ENCODE peak calls at places on chromosome 19, in nine cellular contexts. G is fibroblast of mammary gland; N is OCI-M1; H is kidney epithelial cell; W is NCI-H1105 treated with DMSO at 0.1 percent for 48 hours; I is uterus; F is ACHN; O is stimulated activated CD8-positive, alpha-beta memory T cell treated with anti-CD3 and anti-CD28 coated beads, Interleukin-15, amount 100 ng/mL, for 24 hours; A is NCI-H446. Q is an unnamed sample.

GRCh38 chr19:44648536-44649370 is 5.0 kb downstream of the PVR start:
- DNase-seq in G (peak; percentile 55), N (no peak), H (no peak), W (no peak), I (no peak), F (no peak), O (no peak), A (no peak), Q (peak; percentile 75)

GRCh38 chr19:3184847-3185481 is 766 bp upstream of the NCLN start:
- DNase-seq in G (no peak), N (peak; percentile 88), H (peak; percentile 29), W (peak; percentile 92), I (peak; percentile 80), F (no peak), O (peak; percentile 35), A (no peak), Q (peak; percentile 81)

GRCh38 chr19:9128171-9128570 is 1.4 kb upstream of the OR7G3 start:
- DNase-seq in G (no peak), N (no peak), H (no peak), W (no peak), I (no peak), F (no peak), O (no peak), A (no peak), Q (no peak)

GRCh38 chr19:33507021-33507956 is 14.3 kb downstream of the PEPD start:
- DNase-seq in G (peak; percentile 12), N (no peak), H (no peak), W (no peak), I (no peak), F (no peak), O (no peak), A (no peak), Q (no peak)

GRCh38 chr19:33407716-33408115 is 34.2 kb downstream of the CEBPG start:
- DNase-seq in G (no peak), N (no peak), H (no peak), W (no peak), I (no peak), F (no peak), O (no peak), A (no peak), Q (no peak)

GRCh38 chr19:35592226-35592625 is 6.3 kb downstream of the PMIS2 start:
- DNase-seq in G (peak; percentile 57), N (peak; percentile 39), H (no peak), W (peak; percentile 27), I (no peak), F (peak; percentile 8), O (no peak), A (no peak), Q (peak; percentile 57)

GRCh38 chr19:48539503-48540096 is 12.4 kb upstream of the SULT2B1 start:
- DNase-seq in G (peak; percentile 79), N (peak; percentile 60), H (no peak), W (peak; percentile 98), I (no peak), F (no peak), O (no peak), A (no peak), Q (peak; percentile 41)

GRCh38 chr19:30224689-30225606 is 147.2 kb upstream of the ZNF536 start:
- DNase-seq in G (no peak), N (no peak), H (no peak), W (peak; percentile 77), I (no peak), F (no peak), O (no peak), A (no peak), Q (peak; percentile 27)

GRCh38 chr19:47399198-47399597 is 20.1 kb downstream of the MEIS3 start:
- DNase-seq in G (no peak), N (no peak), H (no peak), W (no peak), I (no peak), F (no peak), O (no peak), A (no peak), Q (no peak)

GRCh38 chr19:41877490-41877876 is 404 bp downstream of the CD79A start:
- DNase-seq in G (no peak), N (peak; percentile 82), H (no peak), W (no peak), I (no peak), F (no peak), O (no peak), A (no peak), Q (no peak)

GRCh38 chr19:49421039-49421877 is 2.0 kb downstream of the PTH2 start:
- DNase-seq in G (peak; percentile 30), N (peak; percentile 61), H (no peak), W (peak; percentile 96), I (no peak), F (no peak), O (no peak), A (no peak), Q (peak; percentile 74)

GRCh38 chr19:15979293-15979692 is 30.5 kb downstream of the OR10H4 start:
- DNase-seq in G (no peak), N (no peak), H (no peak), W (no peak), I (no peak), F (no peak), O (no peak), A (no peak), Q (no peak)

GRCh38 chr19:56637976-56638555 is 4.9 kb upstream of the SMIM17 start:
- DNase-seq in G (peak; percentile 74), N (peak; percentile 95), H (peak; percentile 1), W (no peak), I (peak; percentile 23), F (peak; percentile 70), O (no peak), A (no peak), Q (peak; percentile 89)

Q was measured in adrenal gland.